ENCODE peak calls at places on chromosomes 4 and X, in seven cellular contexts. One of them, this sample, is unnamed. For H3K4me1, the result is how much of the 10 kb centered on the place peaks cover.

GRCh38 chr4:111837761-111838160 is 307.5 kb upstream of the FAM241A start:
- DNase-seq in tibial artery: no peak
- DNase-seq in uterus: no peak
- DNase-seq in lung: no peak
- DNase-seq in DND-41: no peak
- DNase-seq in CD8-positive, alpha-beta T cell: no peak
- DNase-seq in CD4-positive, CD25-positive, alpha-beta regulatory T cell: no peak
- DNase-seq in this sample: no peak

GRCh38 chr4:183229397-183229796 is 90.7 kb downstream of the CLDN22 start:
- DNase-seq in tibial artery: no peak
- DNase-seq in uterus: no peak
- DNase-seq in lung: no peak
- DNase-seq in DND-41: no peak
- DNase-seq in CD8-positive, alpha-beta T cell: no peak
- DNase-seq in CD4-positive, CD25-positive, alpha-beta regulatory T cell: no peak
- DNase-seq in this sample: no peak

GRCh38 chr4:159042097-159042605 is 60.7 kb upstream of the RAPGEF2 start:
- DNase-seq in tibial artery: no peak
- DNase-seq in uterus: no peak
- DNase-seq in lung: peak
- DNase-seq in DND-41: no peak
- DNase-seq in CD8-positive, alpha-beta T cell: no peak
- DNase-seq in CD4-positive, CD25-positive, alpha-beta regulatory T cell: no peak
- DNase-seq in this sample: no peak

GRCh38 chrX:107851215-107851614 is 25.5 kb downstream of the MID2 start:
- DNase-seq in tibial artery: no peak
- DNase-seq in uterus: no peak
- DNase-seq in lung: no peak
- DNase-seq in DND-41: no peak
- DNase-seq in CD8-positive, alpha-beta T cell: no peak
- DNase-seq in CD4-positive, CD25-positive, alpha-beta regulatory T cell: no peak
- DNase-seq in this sample: no peak

GRCh38 chr4:22264261-22264660 is 251.6 kb downstream of the ADGRA3 start:
- DNase-seq in tibial artery: no peak
- DNase-seq in uterus: no peak
- DNase-seq in lung: no peak
- DNase-seq in DND-41: no peak
- DNase-seq in CD8-positive, alpha-beta T cell: no peak
- DNase-seq in CD4-positive, CD25-positive, alpha-beta regulatory T cell: no peak
- DNase-seq in this sample: no peak

GRCh38 chrX:129693343-129693742 is 38.6 kb upstream of the APLN start:
- DNase-seq in tibial artery: no peak
- DNase-seq in uterus: no peak
- DNase-seq in lung: peak
- DNase-seq in DND-41: no peak
- DNase-seq in CD8-positive, alpha-beta T cell: no peak
- DNase-seq in CD4-positive, CD25-positive, alpha-beta regulatory T cell: no peak
- DNase-seq in this sample: no peak

GRCh38 chr4:78654809-78655208 is 103.2 kb downstream of the ANXA3 start:
- DNase-seq in tibial artery: no peak
- DNase-seq in uterus: no peak
- DNase-seq in lung: no peak
- DNase-seq in DND-41: no peak
- DNase-seq in CD8-positive, alpha-beta T cell: no peak
- DNase-seq in CD4-positive, CD25-positive, alpha-beta regulatory T cell: no peak
- DNase-seq in this sample: no peak

GRCh38 chrX:3177851-3178250 is 136.6 kb downstream of the ARSF start:
- DNase-seq in tibial artery: no peak
- DNase-seq in uterus: no peak
- DNase-seq in lung: no peak
- DNase-seq in DND-41: no peak
- DNase-seq in CD8-positive, alpha-beta T cell: no peak
- DNase-seq in CD4-positive, CD25-positive, alpha-beta regulatory T cell: no peak
- DNase-seq in this sample: no peak

GRCh38 chrX:68995780-68996551 is 167.1 kb downstream of the EFNB1 start:
- DNase-seq in tibial artery: no peak
- DNase-seq in uterus: peak
- DNase-seq in lung: no peak
- DNase-seq in DND-41: no peak
- DNase-seq in CD8-positive, alpha-beta T cell: no peak
- DNase-seq in CD4-positive, CD25-positive, alpha-beta regulatory T cell: no peak
- DNase-seq in this sample: peak

GRCh38 chr4:5142726-5143125 is 91.4 kb downstream of the STK32B start:
- DNase-seq in tibial artery: no peak
- DNase-seq in uterus: no peak
- DNase-seq in lung: peak
- DNase-seq in DND-41: peak
- DNase-seq in CD8-positive, alpha-beta T cell: no peak
- DNase-seq in CD4-positive, CD25-positive, alpha-beta regulatory T cell: no peak
- DNase-seq in this sample: no peak

GRCh38 chr4:10077492-10078335 is 38.9 kb downstream of the WDR1 start:
- DNase-seq in tibial artery: peak
- DNase-seq in uterus: peak
- DNase-seq in lung: no peak
- DNase-seq in DND-41: no peak
- DNase-seq in CD8-positive, alpha-beta T cell: no peak
- DNase-seq in CD4-positive, CD25-positive, alpha-beta regulatory T cell: no peak
- DNase-seq in this sample: peak

GRCh38 chr4:106584590-106584989 is 216.0 kb upstream of the GIMD1 start:
- DNase-seq in tibial artery: no peak
- DNase-seq in uterus: no peak
- DNase-seq in lung: no peak
- DNase-seq in DND-41: no peak
- DNase-seq in CD8-positive, alpha-beta T cell: no peak
- DNase-seq in CD4-positive, CD25-positive, alpha-beta regulatory T cell: no peak
- DNase-seq in this sample: no peak

GRCh38 chrX:2185341-2186082 is 315.3 kb downstream of the DHRSX start:
- DNase-seq in tibial artery: peak
- DNase-seq in uterus: no peak
- DNase-seq in lung: no peak
- DNase-seq in DND-41: no peak
- DNase-seq in CD8-positive, alpha-beta T cell: no peak
- DNase-seq in CD4-positive, CD25-positive, alpha-beta regulatory T cell: no peak
- DNase-seq in this sample: no peak

GRCh38 chr4:61468091-61468720 is 268.1 kb downstream of the ADGRL3 start:
- DNase-seq in tibial artery: no peak
- DNase-seq in uterus: no peak
- DNase-seq in lung: no peak
- DNase-seq in DND-41: no peak
- DNase-seq in CD8-positive, alpha-beta T cell: no peak
- DNase-seq in CD4-positive, CD25-positive, alpha-beta regulatory T cell: no peak
- DNase-seq in this sample: no peak

GRCh38 chrX:147565239-147565638 is 346.5 kb upstream of the FMR1 start:
- DNase-seq in tibial artery: no peak
- DNase-seq in uterus: no peak
- DNase-seq in lung: no peak
- DNase-seq in DND-41: no peak
- DNase-seq in CD8-positive, alpha-beta T cell: no peak
- DNase-seq in CD4-positive, CD25-positive, alpha-beta regulatory T cell: no peak
- DNase-seq in this sample: no peak

GRCh38 chr4:147829401-147830101 is 97.7 kb downstream of the ARHGAP10 start:
- DNase-seq in tibial artery: peak
- DNase-seq in uterus: peak
- DNase-seq in lung: no peak
- DNase-seq in DND-41: no peak
- DNase-seq in CD8-positive, alpha-beta T cell: no peak
- DNase-seq in CD4-positive, CD25-positive, alpha-beta regulatory T cell: no peak
- DNase-seq in this sample: no peak

GRCh38 chrX:43661521-43662240 is 5.6 kb downstream of the MAOA start:
- DNase-seq in tibial artery: no peak
- DNase-seq in uterus: no peak
- DNase-seq in lung: no peak
- DNase-seq in DND-41: no peak
- DNase-seq in CD8-positive, alpha-beta T cell: no peak
- DNase-seq in CD4-positive, CD25-positive, alpha-beta regulatory T cell: no peak
- DNase-seq in this sample: no peak

GRCh38 chrX:127389900-127390299 is 570.4 kb downstream of the PRR32 start:
- DNase-seq in tibial artery: no peak
- DNase-seq in uterus: no peak
- DNase-seq in lung: no peak
- DNase-seq in DND-41: no peak
- DNase-seq in CD8-positive, alpha-beta T cell: no peak
- DNase-seq in CD4-positive, CD25-positive, alpha-beta regulatory T cell: no peak
- DNase-seq in this sample: no peak

GRCh38 chr4:130026185-130026584 is 930.2 kb downstream of the C4orf33 start:
- DNase-seq in tibial artery: no peak
- DNase-seq in uterus: no peak
- DNase-seq in lung: no peak
- DNase-seq in DND-41: peak
- DNase-seq in CD8-positive, alpha-beta T cell: no peak
- DNase-seq in CD4-positive, CD25-positive, alpha-beta regulatory T cell: no peak
- DNase-seq in this sample: no peak

GRCh38 chr4:108172231-108172779 is 3.6 kb upstream of the LEF1 start:
- DNase-seq in tibial artery: no peak
- DNase-seq in uterus: no peak
- DNase-seq in lung: no peak
- DNase-seq in DND-41: peak
- DNase-seq in CD8-positive, alpha-beta T cell: no peak
- DNase-seq in CD4-positive, CD25-positive, alpha-beta regulatory T cell: no peak
- DNase-seq in this sample: no peak

GRCh38 chrX:136171420-136171819 is 24.1 kb downstream of the FHL1 start:
- DNase-seq in tibial artery: no peak
- DNase-seq in uterus: no peak
- DNase-seq in lung: no peak
- DNase-seq in DND-41: no peak
- DNase-seq in CD8-positive, alpha-beta T cell: no peak
- DNase-seq in CD4-positive, CD25-positive, alpha-beta regulatory T cell: no peak
- DNase-seq in this sample: no peak

GRCh38 chr4:17583944-17584343 is 6.9 kb downstream of the LAP3 start:
- DNase-seq in tibial artery: no peak
- DNase-seq in uterus: no peak
- DNase-seq in lung: no peak
- DNase-seq in DND-41: no peak
- DNase-seq in CD8-positive, alpha-beta T cell: no peak
- DNase-seq in CD4-positive, CD25-positive, alpha-beta regulatory T cell: no peak
- DNase-seq in this sample: no peak

GRCh38 chrX:11341274-11342256 is 48.4 kb downstream of the AMELX start:
- DNase-seq in tibial artery: peak
- DNase-seq in uterus: peak
- DNase-seq in lung: peak
- DNase-seq in DND-41: no peak
- DNase-seq in CD8-positive, alpha-beta T cell: no peak
- DNase-seq in CD4-positive, CD25-positive, alpha-beta regulatory T cell: no peak
- DNase-seq in this sample: peak

GRCh38 chr4:100367451-100367850 is 150.4 kb downstream of the EMCN start:
- DNase-seq in tibial artery: no peak
- DNase-seq in uterus: no peak
- DNase-seq in lung: no peak
- DNase-seq in DND-41: no peak
- DNase-seq in CD8-positive, alpha-beta T cell: no peak
- DNase-seq in CD4-positive, CD25-positive, alpha-beta regulatory T cell: no peak
- DNase-seq in this sample: no peak

GRCh38 chrX:43627147-43627546 is 29.0 kb upstream of the MAOA start:
- DNase-seq in tibial artery: no peak
- DNase-seq in uterus: no peak
- DNase-seq in lung: no peak
- DNase-seq in DND-41: no peak
- DNase-seq in CD8-positive, alpha-beta T cell: no peak
- DNase-seq in CD4-positive, CD25-positive, alpha-beta regulatory T cell: no peak
- DNase-seq in this sample: no peak

GRCh38 chr4:139798456-139798855 is 132.8 kb downstream of the MGST2 start:
- DNase-seq in tibial artery: no peak
- DNase-seq in uterus: no peak
- DNase-seq in lung: no peak
- DNase-seq in DND-41: no peak
- DNase-seq in CD8-positive, alpha-beta T cell: no peak
- DNase-seq in CD4-positive, CD25-positive, alpha-beta regulatory T cell: no peak
- DNase-seq in this sample: no peak

GRCh38 chr4:6733358-6734164 is 17.6 kb downstream of the BLOC1S4 start:
- DNase-seq in tibial artery: no peak
- DNase-seq in uterus: no peak
- DNase-seq in lung: no peak
- DNase-seq in DND-41: no peak
- DNase-seq in CD8-positive, alpha-beta T cell: no peak
- DNase-seq in CD4-positive, CD25-positive, alpha-beta regulatory T cell: no peak
- DNase-seq in this sample: no peak

GRCh38 chr4:119730644-119730995 is 102.0 kb upstream of the PDE5A start:
- DNase-seq in tibial artery: no peak
- DNase-seq in uterus: no peak
- DNase-seq in lung: no peak
- DNase-seq in DND-41: no peak
- DNase-seq in CD8-positive, alpha-beta T cell: no peak
- DNase-seq in CD4-positive, CD25-positive, alpha-beta regulatory T cell: no peak
- DNase-seq in this sample: no peak
- H3K4me1 ChIP-seq in tibial artery: half or more
- H3K4me1 ChIP-seq in uterus: under half
- H3K4me1 ChIP-seq in lung: under half
- H3K4me1 ChIP-seq in DND-41: under half
- H3K4me1 ChIP-seq in CD8-positive, alpha-beta T cell: under half
- H3K4me1 ChIP-seq in CD4-positive, CD25-positive, alpha-beta regulatory T cell: under half
- H3K4me1 ChIP-seq in this sample: half or more

DNA sequence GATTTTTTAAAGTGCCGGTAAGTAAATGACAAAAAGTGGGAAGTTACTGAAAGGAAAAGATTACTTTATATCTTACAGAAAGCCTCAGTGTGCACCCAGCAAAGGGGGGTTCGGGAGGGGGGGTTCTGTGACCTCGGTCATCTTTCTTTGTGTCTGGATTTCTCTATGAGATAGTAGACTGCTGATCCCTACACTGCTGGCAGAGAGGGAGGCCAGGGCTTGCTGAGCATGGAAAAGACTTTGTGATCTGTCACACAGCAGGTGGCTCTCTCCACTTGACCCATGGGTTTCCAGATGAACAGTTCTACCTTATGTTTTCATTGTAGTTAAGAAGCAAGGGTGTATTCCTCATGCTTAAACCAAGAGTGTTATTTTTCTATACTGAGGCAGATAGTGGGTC is 475.6 kb downstream of the PCDH10 start:
- DNase-seq in tibial artery: no peak
- DNase-seq in uterus: no peak
- DNase-seq in lung: no peak
- DNase-seq in DND-41: no peak
- DNase-seq in CD8-positive, alpha-beta T cell: no peak
- DNase-seq in CD4-positive, CD25-positive, alpha-beta regulatory T cell: no peak
- DNase-seq in this sample: no peak
- H3K4me1 ChIP-seq in tibial artery: under half
- H3K4me1 ChIP-seq in uterus: under half
- H3K4me1 ChIP-seq in lung: under half
- H3K4me1 ChIP-seq in DND-41: half or more
- H3K4me1 ChIP-seq in CD8-positive, alpha-beta T cell: under half
- H3K4me1 ChIP-seq in CD4-positive, CD25-positive, alpha-beta regulatory T cell: under half
- H3K4me1 ChIP-seq in this sample: under half

DNA sequence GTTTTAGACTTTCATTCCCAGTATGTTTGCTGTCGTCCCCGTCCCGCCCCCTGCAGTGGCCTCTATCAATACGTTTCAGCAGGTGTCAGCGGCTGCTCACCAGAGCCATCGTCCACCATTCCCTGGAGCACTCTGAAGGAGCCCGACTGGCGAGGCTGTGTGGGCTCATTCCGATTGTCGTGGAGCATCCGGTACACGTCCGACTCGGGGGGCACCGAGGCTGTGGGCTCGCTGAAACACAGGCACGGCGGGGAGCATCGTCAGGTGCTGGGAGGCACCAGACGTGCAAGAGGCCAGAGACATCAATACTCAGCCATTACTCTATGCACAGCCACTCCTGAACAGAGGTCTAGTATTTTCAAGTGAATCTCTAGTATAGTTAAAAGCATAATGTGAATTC is 28.9 kb downstream of the PDLIM3 start:
- DNase-seq in tibial artery: no peak
- DNase-seq in uterus: no peak
- DNase-seq in lung: no peak
- DNase-seq in DND-41: no peak
- DNase-seq in CD8-positive, alpha-beta T cell: no peak
- DNase-seq in CD4-positive, CD25-positive, alpha-beta regulatory T cell: no peak
- DNase-seq in this sample: no peak
- H3K4me1 ChIP-seq in tibial artery: under half
- H3K4me1 ChIP-seq in uterus: under half
- H3K4me1 ChIP-seq in lung: under half
- H3K4me1 ChIP-seq in DND-41: under half
- H3K4me1 ChIP-seq in CD8-positive, alpha-beta T cell: under half
- H3K4me1 ChIP-seq in CD4-positive, CD25-positive, alpha-beta regulatory T cell: under half
- H3K4me1 ChIP-seq in this sample: under half

GRCh38 chr4:74111576-74111975 is 12.6 kb upstream of the CXCL2 start:
- DNase-seq in tibial artery: no peak
- DNase-seq in uterus: no peak
- DNase-seq in lung: no peak
- DNase-seq in DND-41: no peak
- DNase-seq in CD8-positive, alpha-beta T cell: no peak
- DNase-seq in CD4-positive, CD25-positive, alpha-beta regulatory T cell: no peak
- DNase-seq in this sample: no peak
- H3K4me1 ChIP-seq in tibial artery: half or more
- H3K4me1 ChIP-seq in uterus: under half
- H3K4me1 ChIP-seq in lung: under half
- H3K4me1 ChIP-seq in DND-41: under half
- H3K4me1 ChIP-seq in CD8-positive, alpha-beta T cell: under half
- H3K4me1 ChIP-seq in CD4-positive, CD25-positive, alpha-beta regulatory T cell: under half
- H3K4me1 ChIP-seq in this sample: under half

This sample was measured in ascending aorta.